ENCODE peak calls at places on chromosomes 2 and 18, in eight cellular contexts. O, P, C, U, G, J, W and H are unnamed samples.

GRCh38 chr18:59556265-59556664 is 141.0 kb downstream of the CCBE1 start:
- DNase-seq in O (no peak), P (no peak), C (no peak), U (no peak), G (no peak), J (no peak), W (no peak), H (no peak)

GRCh38 chr2:228542277-228542676 is 360.8 kb upstream of the SPHKAP start:
- DNase-seq in O (no peak), P (no peak), C (no peak), U (no peak), G (no peak), J (no peak), W (no peak), H (no peak)

GRCh38 chr2:219284501-219285347 is 5.6 kb downstream of the DNAJB2 start:
- DNase-seq in O (no peak), P (no peak), C (no peak), U (no peak), G (no peak), J (no peak), W (no peak), H (no peak)

GRCh38 chr2:43127941-43128561 is 98.4 kb downstream of the ZFP36L2 start:
- DNase-seq in O (no peak), P (no peak), C (no peak), U (peak; percentile 64), G (no peak), J (peak; percentile 39), W (no peak), H (no peak)

GRCh38 chr18:64032312-64032711 is 62.4 kb downstream of the SERPINB8 start:
- DNase-seq in O (peak; percentile 12), P (no peak), C (no peak), U (no peak), G (no peak), J (no peak), W (no peak), H (no peak)

GRCh38 chr18:25140144-25140961 is 211.6 kb downstream of the ZNF521 start:
- DNase-seq in O (no peak), P (no peak), C (no peak), U (no peak), G (no peak), J (no peak), W (no peak), H (no peak)

GRCh38 chr18:58535340-58536186 is 93.3 kb downstream of the ALPK2 start:
- DNase-seq in O (no peak), P (no peak), C (no peak), U (no peak), G (no peak), J (no peak), W (no peak), H (no peak)

GRCh38 chr2:193523662-193524061 is 1328.9 kb upstream of the TMEFF2 start:
- DNase-seq in O (no peak), P (no peak), C (no peak), U (no peak), G (no peak), J (no peak), W (no peak), H (no peak)

GRCh38 chr2:222736301-222736700 is 64.8 kb downstream of the MOGAT1 start:
- DNase-seq in O (no peak), P (no peak), C (no peak), U (no peak), G (no peak), J (no peak), W (no peak), H (no peak)

GRCh38 chr2:120871016-120871635 is 135.5 kb downstream of the GLI2 start:
- DNase-seq in O (no peak), P (no peak), C (no peak), U (peak; percentile 17), G (no peak), J (no peak), W (no peak), H (peak; percentile 14)

GRCh38 chr2:127197475-127198385 is 22.4 kb downstream of the CYP27C1 start:
- DNase-seq in O (peak; percentile 73), P (peak; percentile 65), C (peak; percentile 83), U (no peak), G (no peak), J (no peak), W (peak; percentile 81), H (peak; percentile 78)

GRCh38 chr18:58682429-58683069 is 11.3 kb downstream of the MALT1 start:
- DNase-seq in O (peak; percentile 38), P (no peak), C (no peak), U (peak; percentile 65), G (no peak), J (peak; percentile 48), W (no peak), H (peak; percentile 51)

GRCh38 chr18:27762054-27762453 is 414.9 kb downstream of the CDH2 start:
- DNase-seq in O (peak; percentile 58), P (no peak), C (peak; percentile 15), U (no peak), G (no peak), J (no peak), W (no peak), H (no peak)

GRCh38 chr2:118492335-118492734 is 355.1 kb downstream of the EN1 start:
- DNase-seq in O (peak; percentile 28), P (no peak), C (peak; percentile 68), U (no peak), G (no peak), J (no peak), W (no peak), H (no peak)

GRCh38 chr2:216195565-216195978 is 86.4 kb downstream of the XRCC5 start:
- DNase-seq in O (no peak), P (no peak), C (no peak), U (no peak), G (no peak), J (no peak), W (no peak), H (no peak)

GRCh38 chr2:15363142-15363541 is 198.0 kb downstream of the NBAS start:
- DNase-seq in O (peak; percentile 60), P (no peak), C (no peak), U (no peak), G (no peak), J (no peak), W (no peak), H (no peak)

GRCh38 chr2:5914831-5915611 is 222.8 kb downstream of the SOX11 start:
- DNase-seq in O (peak; percentile 97), P (no peak), C (peak; percentile 26), U (peak; percentile 70), G (no peak), J (no peak), W (peak; percentile 69), H (peak; percentile 68)

GRCh38 chr2:132975490-132976105 is 305.6 kb upstream of the LYPD1 start:
- DNase-seq in O (peak; percentile 23), P (no peak), C (peak; percentile 39), U (no peak), G (no peak), J (no peak), W (no peak), H (no peak)

GRCh38 chr18:72871091-72871490 is 3.3 kb upstream of the NETO1 start:
- DNase-seq in O (no peak), P (no peak), C (no peak), U (no peak), G (no peak), J (no peak), W (no peak), H (no peak)

GRCh38 chr18:63702660-63703059 is at the start of gene SERPINB11:
- DNase-seq in O (no peak), P (no peak), C (no peak), U (no peak), G (no peak), J (no peak), W (no peak), H (no peak)

GRCh38 chr2:34403512-34403911 is 804.4 kb upstream of the FAM98A start:
- DNase-seq in O (no peak), P (no peak), C (no peak), U (no peak), G (no peak), J (no peak), W (no peak), H (no peak)

GRCh38 chr2:34408100-34408499 is 809.0 kb upstream of the FAM98A start:
- DNase-seq in O (no peak), P (no peak), C (no peak), U (no peak), G (no peak), J (no peak), W (no peak), H (no peak)
- H3K4me1 ChIP-seq in O (no peaks in the 10 kb centered on the region), P (no peaks in the 10 kb centered on the region), C (peaks cover 15% of the 10 kb centered on the region), U (no peaks in the 10 kb centered on the region), G (no peaks in the 10 kb centered on the region), J (no peaks in the 10 kb centered on the region), W (peaks cover 3% of the 10 kb centered on the region), H (no peaks in the 10 kb centered on the region)

GRCh38 chr2:109062558-109063325 is 66.3 kb upstream of the SH3RF3 start:
- DNase-seq in O (peak; percentile 22), P (no peak), C (peak; percentile 16), U (no peak), G (no peak), J (no peak), W (no peak), H (no peak)
- H3K4me1 ChIP-seq in O (no peaks in the 10 kb centered on the region), P (no peaks in the 10 kb centered on the region), C (no peaks in the 10 kb centered on the region), U (no peaks in the 10 kb centered on the region), G (no peaks in the 10 kb centered on the region), J (no peaks in the 10 kb centered on the region), W (no peaks in the 10 kb centered on the region), H (peaks cover 6% of the 10 kb centered on the region)

GRCh38 chr2:26008851-26009566 is 24.9 kb upstream of the RAB10 start:
- DNase-seq in O (no peak), P (peak; percentile 68), C (no peak), U (peak; percentile 89), G (no peak), J (peak; percentile 87), W (no peak), H (peak; percentile 76)

GRCh38 chr2:26011609-26011989 is 22.3 kb upstream of the RAB10 start:
- DNase-seq in O (no peak), P (no peak), C (no peak), U (no peak), G (no peak), J (no peak), W (no peak), H (no peak)

GRCh38 chr2:26010943-26011342 is 22.9 kb upstream of the RAB10 start:
- DNase-seq in O (no peak), P (no peak), C (no peak), U (no peak), G (no peak), J (no peak), W (no peak), H (no peak)

GRCh38 chr2:26008095-26008494 is 25.8 kb upstream of the RAB10 start:
- DNase-seq in O (no peak), P (no peak), C (no peak), U (no peak), G (no peak), J (no peak), W (no peak), H (no peak)

GRCh38 chr2:26009567-26009963 is 24.3 kb upstream of the RAB10 start:
- DNase-seq in O (no peak), P (no peak), C (no peak), U (no peak), G (no peak), J (no peak), W (no peak), H (no peak)
- H3K4me1 ChIP-seq in O (peaks cover 6% of the 10 kb centered on the region), P (peaks cover 55% of the 10 kb centered on the region), C (peaks cover 9% of the 10 kb centered on the region), U (no peaks in the 10 kb centered on the region), G (no peaks in the 10 kb centered on the region), J (no peaks in the 10 kb centered on the region), W (peaks cover 2% of the 10 kb centered on the region), H (no peaks in the 10 kb centered on the region)

DNA sequence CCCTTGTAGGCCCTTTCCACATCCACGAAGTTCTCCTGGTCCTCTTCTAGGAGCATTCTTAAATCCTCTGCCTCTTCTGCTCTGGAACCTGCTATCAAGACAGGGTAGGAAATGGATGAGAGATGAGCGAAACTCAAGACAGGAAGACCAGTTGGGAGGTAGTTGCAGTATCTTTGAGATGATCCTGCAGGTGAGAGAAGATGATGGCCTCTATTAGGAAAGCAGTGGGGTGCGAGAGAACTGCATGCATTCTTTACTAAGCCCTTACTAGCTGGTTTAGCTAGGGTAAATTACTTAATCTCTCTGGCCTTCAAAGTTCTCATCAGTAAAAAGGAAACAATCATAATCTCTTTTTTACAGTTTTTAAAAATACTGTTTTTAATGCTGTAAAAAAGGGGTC is 47.0 kb downstream of the VSNL1 start:
- DNase-seq in O (peak; percentile 48), P (no peak), C (no peak), U (no peak), G (no peak), J (no peak), W (no peak), H (no peak)
- H3K4me1 ChIP-seq in O (peaks cover 4% of the 10 kb centered on the region), P (no peaks in the 10 kb centered on the region), C (peaks cover 71% of the 10 kb centered on the region), U (no peaks in the 10 kb centered on the region), G (no peaks in the 10 kb centered on the region), J (no peaks in the 10 kb centered on the region), W (peaks cover 23% of the 10 kb centered on the region), H (peaks cover 4% of the 10 kb centered on the region)